ENCODE peak calls at places on chromosomes 6 and 20, in six cellular contexts. S, Y, P, C, R and J are unnamed samples.

GRCh38 chr6:2790588-2790987 is 25.4 kb downstream of the WRNIP1 start:
- DNase-seq in S (no peak), Y (no peak), P (no peak), C (no peak), R (no peak), J (no peak)

GRCh38 chr20:45012682-45013302 is 46.5 kb downstream of the STK4 start:
- DNase-seq in S (no peak), Y (no peak), P (no peak), C (no peak), R (no peak), J (no peak)

GRCh38 chr6:21856096-21856825 is 262.7 kb downstream of the SOX4 start:
- DNase-seq in S (no peak), Y (no peak), P (no peak), C (no peak), R (no peak), J (no peak)

GRCh38 chr6:154508573-154509375 is 1.7 kb downstream of the CNKSR3 start:
- DNase-seq in S (no peak), Y (no peak), P (no peak), C (no peak), R (no peak), J (peak; percentile 85)

GRCh38 chr6:41780623-41781301 is at the start of gene PRICKLE4:
- DNase-seq in S (peak; percentile 53), Y (peak; percentile 74), P (peak; percentile 42), C (peak; percentile 73), R (no peak), J (no peak)

GRCh38 chr20:35776513-35777101 is 4.8 kb downstream of the PHF20 start:
- DNase-seq in S (peak; percentile 51), Y (peak; percentile 59), P (peak; percentile 81), C (peak; percentile 57), R (no peak), J (peak; percentile 98)

GRCh38 chr6:90286884-90287488 is 9.7 kb downstream of the BACH2 start:
- DNase-seq in S (no peak), Y (peak; percentile 25), P (no peak), C (no peak), R (peak; percentile 67), J (no peak)

GRCh38 chr6:138115877-138116660 is 8.8 kb upstream of the PERP start:
- DNase-seq in S (peak; percentile 21), Y (peak; percentile 54), P (peak; percentile 27), C (peak; percentile 45), R (peak; percentile 71), J (peak; percentile 51)

GRCh38 chr6:37155394-37156312 is 14.3 kb upstream of the PIM1 start:
- DNase-seq in S (no peak), Y (no peak), P (no peak), C (no peak), R (peak; percentile 98), J (no peak)

GRCh38 chr6:68572525-68572924 is 62.6 kb upstream of the ADGRB3 start:
- DNase-seq in S (no peak), Y (no peak), P (no peak), C (no peak), R (peak; percentile 75), J (peak; percentile 41)

GRCh38 chr6:146546440-146546839 is 2.8 kb downstream of the RAB32 start:
- DNase-seq in S (no peak), Y (no peak), P (no peak), C (no peak), R (no peak), J (no peak)

GRCh38 chr6:46953921-46954320 is 32.2 kb upstream of the ADGRF5 start:
- DNase-seq in S (no peak), Y (no peak), P (no peak), C (no peak), R (no peak), J (no peak)
- H3K4me3 ChIP-seq in S (no peak overlapping the region), Y (no peak overlapping the region), P (peak overlapping the region; percentile 22), C (peak overlapping the region; percentile 4), R (no peak overlapping the region), J (no peak overlapping the region)

GRCh38 chr6:148524509-148524908 is 181.9 kb downstream of the SASH1 start:
- DNase-seq in S (no peak), Y (no peak), P (no peak), C (no peak), R (no peak), J (no peak)
- H3K4me3 ChIP-seq in S (no peak overlapping the region), Y (no peak overlapping the region), P (peak overlapping the region; percentile 8), C (no peak overlapping the region), R (no peak overlapping the region), J (no peak overlapping the region)

GRCh38 chr20:2801459-2801728 is 967 bp upstream of the CPXM1 start:
- DNase-seq in S (no peak), Y (peak; percentile 34), P (no peak), C (no peak), R (no peak), J (no peak)
- H3K4me3 ChIP-seq in S (no peak overlapping the region), Y (no peak overlapping the region), P (no peak overlapping the region), C (no peak overlapping the region), R (no peak overlapping the region), J (no peak overlapping the region)

GRCh38 chr20:63736893-63737689 is 627 bp downstream of the LIME1 start:
- DNase-seq in S (no peak), Y (no peak), P (no peak), C (no peak), R (peak; percentile 77), J (no peak)
- H3K4me3 ChIP-seq in S (no peak overlapping the region), Y (no peak overlapping the region), P (peak overlapping the region; percentile 39), C (peak overlapping the region; percentile 42), R (peak overlapping the region; percentile 69), J (no peak overlapping the region)